ENCODE peak calls at places on chromosome 18, in six cellular contexts. I is Kasumi-1, R is MCF 10A, O is NCI-H1092, P is A172, T is M059J. H is an unnamed sample.

GRCh38 chr18:9568186-9568585 is 46.2 kb downstream of the PPP4R1 start:
- DNase-seq in I (no peak), R (no peak), O (no peak), P (no peak), T (no peak), H (no peak)

GRCh38 chr18:40939636-40940035 is 1015.4 kb upstream of the PIK3C3 start:
- DNase-seq in I (no peak), R (no peak), O (no peak), P (peak; percentile 41), T (no peak), H (no peak)

GRCh38 chr18:46289458-46289857 is 185.3 kb downstream of the HAUS1 start:
- DNase-seq in I (no peak), R (no peak), O (no peak), P (no peak), T (no peak), H (no peak)

GRCh38 chr18:23853448-23854210 is 160.9 kb upstream of the TTC39C start:
- DNase-seq in I (peak; percentile 19), R (no peak), O (no peak), P (no peak), T (no peak), H (no peak)

GRCh38 chr18:27649621-27650020 is 464.5 kb upstream of the CHST9 start:
- DNase-seq in I (no peak), R (no peak), O (no peak), P (no peak), T (no peak), H (no peak)

GRCh38 chr18:44841221-44841620 is 160.5 kb downstream of the SETBP1 start:
- DNase-seq in I (no peak), R (no peak), O (no peak), P (no peak), T (peak; percentile 62), H (peak; percentile 46)

GRCh38 chr18:3604626-3605408 is 154.8 kb downstream of the TGIF1 start:
- DNase-seq in I (peak; percentile 70), R (peak; percentile 91), O (no peak), P (peak; percentile 93), T (peak; percentile 95), H (peak; percentile 98)

GRCh38 chr18:44870631-44871502 is 190.2 kb downstream of the SETBP1 start:
- DNase-seq in I (no peak), R (no peak), O (no peak), P (no peak), T (peak; percentile 30), H (no peak)

GRCh38 chr18:13302611-13303267 is 84.2 kb downstream of the LDLRAD4 start:
- DNase-seq in I (peak; percentile 36), R (no peak), O (no peak), P (peak; percentile 31), T (peak; percentile 38), H (no peak)

GRCh38 chr18:61738488-61738887 is 154.3 kb downstream of the RNF152 start:
- DNase-seq in I (peak; percentile 93), R (peak; percentile 60), O (no peak), P (no peak), T (peak; percentile 53), H (peak; percentile 63)

GRCh38 chr18:53745228-53745967 is 479.1 kb downstream of the MBD2 start:
- DNase-seq in I (no peak), R (peak; percentile 62), O (no peak), P (peak; percentile 21), T (peak; percentile 59), H (peak; percentile 12)

GRCh38 chr18:59885579-59886163 is 14.1 kb upstream of the PMAIP1 start:
- DNase-seq in I (peak; percentile 79), R (peak; percentile 49), O (no peak), P (peak; percentile 77), T (peak; percentile 95), H (peak; percentile 65)

GRCh38 chr18:59690216-59691045 is 6.8 kb downstream of the CCBE1 start:
- DNase-seq in I (no peak), R (no peak), O (no peak), P (no peak), T (no peak), H (no peak)